ENCODE peak calls at places on chromosomes 16 and 17, in ten cellular contexts. P is fibroblast of mammary gland; Z is upper lobe of right lung; W is lung; A is foreskin fibroblast; O is naive thymus-derived CD4-positive, alpha-beta T cell; U is A549; J is A673; F is stomach; X is heart left ventricle. S is an unnamed sample.

GRCh38 chr17:17683710-17684365 is 2.6 kb downstream of the RAI1 start:
- DNase-seq in P (no peak), Z (no peak), W (no peak), A (no peak), O (no peak), U (no peak), J (no peak), F (no peak), X (no peak), S (no peak)

GRCh38 chr16:87297918-87298631 is 19.1 kb downstream of the C16orf95 start:
- DNase-seq in P (peak), Z (no peak), W (no peak), A (peak), O (peak), U (peak), J (peak), F (no peak), X (no peak), S (peak)

GRCh38 chr17:28973414-28973813 is 22.1 kb upstream of the PHF12 start:
- DNase-seq in P (peak), Z (peak), W (peak), A (peak), O (no peak), U (no peak), J (no peak), F (no peak), X (peak), S (peak)

GRCh38 chr17:67469208-67469980 is 92.3 kb downstream of the PITPNC1 start:
- DNase-seq in P (no peak), Z (no peak), W (no peak), A (peak), O (peak), U (no peak), J (peak), F (no peak), X (no peak), S (peak)

GRCh38 chr17:79205688-79206205 is 131.1 kb downstream of the ENGASE start:
- DNase-seq in P (no peak), Z (no peak), W (no peak), A (no peak), O (no peak), U (no peak), J (no peak), F (no peak), X (no peak), S (no peak)

GRCh38 chr17:73338050-73338491 is 26.3 kb upstream of the CDC42EP4 start:
- DNase-seq in P (peak), Z (no peak), W (no peak), A (peak), O (no peak), U (no peak), J (no peak), F (no peak), X (no peak), S (no peak)

GRCh38 chr17:61465550-61466237 is 13.5 kb downstream of the TBX4 start:
- DNase-seq in P (no peak), Z (peak), W (no peak), A (no peak), O (no peak), U (no peak), J (no peak), F (no peak), X (no peak), S (no peak)

GRCh38 chr17:64747938-64748540 is 85.9 kb upstream of the SMURF2 start:
- DNase-seq in P (peak), Z (no peak), W (no peak), A (peak), O (no peak), U (no peak), J (no peak), F (no peak), X (no peak), S (no peak)

GRCh38 chr17:57357830-57358426 is 101.6 kb downstream of the MSI2 start:
- DNase-seq in P (no peak), Z (no peak), W (no peak), A (no peak), O (no peak), U (no peak), J (no peak), F (no peak), X (no peak), S (no peak)

GRCh38 chr17:27423651-27424050 is 32.6 kb upstream of the KSR1 start:
- DNase-seq in P (peak), Z (no peak), W (no peak), A (peak), O (no peak), U (no peak), J (no peak), F (no peak), X (no peak), S (no peak)

GRCh38 chr17:16374129-16374528 is 6.8 kb upstream of the UBB start:
- DNase-seq in P (peak), Z (no peak), W (no peak), A (peak), O (no peak), U (no peak), J (no peak), F (no peak), X (no peak), S (no peak)

GRCh38 chr17:63189082-63189481 is 223.0 kb downstream of the TANC2 start:
- DNase-seq in P (peak), Z (no peak), W (no peak), A (peak), O (no peak), U (no peak), J (no peak), F (no peak), X (no peak), S (no peak)

GRCh38 chr16:67652578-67653130 is 7.4 kb downstream of the ACD start:
- DNase-seq in P (no peak), Z (no peak), W (no peak), A (peak), O (no peak), U (peak), J (peak), F (no peak), X (no peak), S (peak)

GRCh38 chr16:13337482-13337881 is 436.1 kb downstream of the SHISA9 start:
- DNase-seq in P (no peak), Z (no peak), W (no peak), A (no peak), O (no peak), U (no peak), J (no peak), F (no peak), X (no peak), S (no peak)

GRCh38 chr17:62916684-62917571 is 49.1 kb upstream of the TANC2 start:
- DNase-seq in P (peak), Z (no peak), W (no peak), A (peak), O (no peak), U (no peak), J (no peak), F (no peak), X (no peak), S (no peak)

GRCh38 chr16:66099261-66099660 is 267.2 kb upstream of the CDH5 start:
- DNase-seq in P (no peak), Z (no peak), W (no peak), A (no peak), O (no peak), U (no peak), J (no peak), F (no peak), X (no peak), S (no peak)

GRCh38 chr17:43673516-43674323 is 12.0 kb upstream of the MEOX1 start:
- DNase-seq in P (peak), Z (peak), W (peak), A (peak), O (peak), U (peak), J (peak), F (peak), X (peak), S (peak)

GRCh38 chr17:31459716-31460115 is 68.2 kb downstream of the RAB11FIP4 start:
- DNase-seq in P (no peak), Z (no peak), W (no peak), A (no peak), O (no peak), U (no peak), J (no peak), F (no peak), X (no peak), S (no peak)

GRCh38 chr17:2303278-2304188 is at the start of the genes SMG6 and SRR:
- DNase-seq in P (peak), Z (peak), W (peak), A (peak), O (peak), U (peak), J (peak), F (peak), X (peak), S (peak)

GRCh38 chr17:44990994-44991393 is 22.9 kb upstream of the C1QL1 start:
- DNase-seq in P (no peak), Z (no peak), W (no peak), A (no peak), O (no peak), U (no peak), J (no peak), F (no peak), X (no peak), S (no peak)

GRCh38 chr17:44070455-44071197 is at the start of gene G6PC3:
- DNase-seq in P (peak), Z (peak), W (peak), A (peak), O (peak), U (peak), J (peak), F (peak), X (peak), S (peak)

GRCh38 chr17:2053380-2054261 is 1.3 kb upstream of the HIC1 start:
- DNase-seq in P (peak), Z (peak), W (no peak), A (peak), O (peak), U (peak), J (peak), F (peak), X (peak), S (peak)

GRCh38 chr16:57627184-57627871 is 1.1 kb upstream of the ADGRG1 start:
- DNase-seq in P (peak), Z (no peak), W (no peak), A (peak), O (no peak), U (peak), J (no peak), F (no peak), X (no peak), S (no peak)

GRCh38 chr17:62670202-62670821 is 42.8 kb downstream of the MRC2 start:
- DNase-seq in P (no peak), Z (no peak), W (no peak), A (no peak), O (no peak), U (no peak), J (no peak), F (no peak), X (no peak), S (no peak)

GRCh38 chr16:3945751-3946603 is 65.5 kb upstream of the CREBBP start:
- DNase-seq in P (peak), Z (peak), W (peak), A (peak), O (no peak), U (peak), J (peak), F (peak), X (peak), S (no peak)

GRCh38 chr16:78154729-78155461 is 55.4 kb downstream of the WWOX start:
- DNase-seq in P (no peak), Z (no peak), W (no peak), A (no peak), O (no peak), U (no peak), J (no peak), F (no peak), X (no peak), S (no peak)

GRCh38 chr17:56819431-56820145 is 14.1 kb downstream of the C17orf67 start:
- DNase-seq in P (peak), Z (no peak), W (peak), A (peak), O (peak), U (peak), J (peak), F (peak), X (peak), S (peak)

GRCh38 chr17:21452377-21453143 is 76.4 kb downstream of the KCNJ12 start:
- DNase-seq in P (peak), Z (peak), W (peak), A (peak), O (peak), U (no peak), J (peak), F (peak), X (peak), S (no peak)

GRCh38 chr16:89291776-89292175 is 74.3 kb downstream of the ZNF778 start:
- DNase-seq in P (no peak), Z (no peak), W (no peak), A (no peak), O (no peak), U (no peak), J (no peak), F (no peak), X (no peak), S (no peak)

GRCh38 chr17:76560036-76560876 is 20.4 kb downstream of the PRCD start:
- DNase-seq in P (no peak), Z (no peak), W (no peak), A (no peak), O (no peak), U (no peak), J (no peak), F (no peak), X (no peak), S (no peak)
- H3K4me3 ChIP-seq in P (peak), Z (no peak), W (no peak), A (no peak), O (peak), U (peak), J (peak), F (peak), X (no peak), S (peak)

GRCh38 chr16:24036614-24037013 is 200.8 kb downstream of the PRKCB start:
- DNase-seq in P (peak), Z (no peak), W (peak), A (peak), O (peak), U (peak), J (peak), F (peak), X (no peak), S (peak)
- H3K4me3 ChIP-seq in P (no peak), Z (no peak), W (no peak), A (no peak), O (no peak), U (no peak), J (no peak), F (no peak), X (no peak), S (no peak)

GRCh38 chr16:64784635-64785034 is 337.2 kb downstream of the CDH11 start:
- DNase-seq in P (no peak), Z (no peak), W (no peak), A (no peak), O (no peak), U (no peak), J (no peak), F (no peak), X (no peak), S (no peak)

GRCh38 chr16:64780445-64780844 is 341.4 kb downstream of the CDH11 start:
- DNase-seq in P (no peak), Z (no peak), W (no peak), A (no peak), O (no peak), U (no peak), J (no peak), F (no peak), X (no peak), S (no peak)

GRCh38 chr16:64782484-64782883 is 339.4 kb downstream of the CDH11 start:
- DNase-seq in P (no peak), Z (no peak), W (no peak), A (no peak), O (no peak), U (no peak), J (no peak), F (no peak), X (no peak), S (no peak)
- H3K4me3 ChIP-seq in P (no peak), Z (no peak), W (no peak), A (no peak), O (no peak), U (no peak), J (no peak), F (no peak), X (no peak), S (no peak)

GRCh38 chr17:48636177-48637018 is 10.2 kb upstream of the HOXB9 start:
- DNase-seq in P (peak), Z (peak), W (peak), A (peak), O (peak), U (peak), J (peak), F (peak), X (peak), S (peak)
- H3K4me3 ChIP-seq in P (no peak), Z (no peak), W (no peak), A (no peak), O (no peak), U (no peak), J (no peak), F (no peak), X (no peak), S (no peak)

GRCh38 chr17:6940186-6940649 is 55.6 kb upstream of the ALOX12 start:
- DNase-seq in P (peak), Z (no peak), W (no peak), A (no peak), O (peak), U (no peak), J (peak), F (no peak), X (no peak), S (no peak)

GRCh38 chr17:6930754-6931153 is 65.1 kb upstream of the ALOX12 start:
- DNase-seq in P (peak), Z (no peak), W (no peak), A (no peak), O (no peak), U (no peak), J (no peak), F (no peak), X (no peak), S (no peak)

GRCh38 chr17:6938637-6939036 is 57.2 kb upstream of the ALOX12 start:
- DNase-seq in P (no peak), Z (no peak), W (no peak), A (no peak), O (no peak), U (no peak), J (no peak), F (no peak), X (no peak), S (no peak)

GRCh38 chr17:6941989-6942388 is 53.9 kb upstream of the ALOX12 start:
- DNase-seq in P (no peak), Z (no peak), W (no peak), A (no peak), O (no peak), U (no peak), J (no peak), F (no peak), X (no peak), S (no peak)

GRCh38 chr17:6936370-6937028 is 59.4 kb upstream of the ALOX12 start:
- DNase-seq in P (peak), Z (no peak), W (peak), A (peak), O (peak), U (no peak), J (peak), F (no peak), X (peak), S (peak)
- H3K4me3 ChIP-seq in P (peak), Z (peak), W (no peak), A (peak), O (peak), U (no peak), J (peak), F (peak), X (peak), S (peak)

GRCh38 chr16:75262104-75262799 is 10.8 kb upstream of the BCAR1 start:
- DNase-seq in P (peak), Z (no peak), W (no peak), A (peak), O (no peak), U (no peak), J (no peak), F (peak), X (peak), S (no peak)

GRCh38 chr16:75263291-75263962 is 12.0 kb upstream of the BCAR1 start:
- DNase-seq in P (no peak), Z (no peak), W (no peak), A (peak), O (no peak), U (no peak), J (no peak), F (no peak), X (no peak), S (no peak)

GRCh38 chr16:75263963-75264445 is 12.6 kb upstream of the BCAR1 start:
- DNase-seq in P (peak), Z (no peak), W (no peak), A (peak), O (no peak), U (no peak), J (no peak), F (no peak), X (no peak), S (no peak)

GRCh38 chr16:75261590-75262078 is 10.2 kb upstream of the BCAR1 start:
- DNase-seq in P (no peak), Z (no peak), W (no peak), A (no peak), O (no peak), U (no peak), J (no peak), F (no peak), X (no peak), S (no peak)

DNA sequence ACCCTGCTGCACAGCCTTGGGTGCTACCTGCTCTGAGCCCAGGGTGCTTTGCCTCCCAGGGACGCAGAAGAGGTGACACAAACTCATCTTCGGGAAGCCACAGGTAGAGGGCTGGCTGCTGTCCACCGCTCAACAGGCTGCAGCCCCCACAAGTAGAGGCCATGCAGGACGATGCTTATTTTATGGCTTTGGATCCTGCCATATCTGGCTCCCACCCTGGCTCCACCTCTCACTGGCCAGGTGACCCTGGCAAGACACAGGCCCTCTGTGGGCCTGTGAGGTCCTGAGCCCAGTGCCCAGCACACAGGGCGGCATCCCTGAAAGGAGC is 11.3 kb upstream of the BCAR1 start:
- DNase-seq in P (no peak), Z (no peak), W (no peak), A (no peak), O (no peak), U (no peak), J (no peak), F (no peak), X (no peak), S (no peak)
- H3K4me3 ChIP-seq in P (no peak), Z (no peak), W (no peak), A (peak), O (no peak), U (no peak), J (no peak), F (peak), X (no peak), S (no peak)

S was measured in BE2C.